ENCODE peak calls at places on chromosomes 12 and 14, in five cellular contexts. One of them, this sample, is unnamed.

GRCh38 chr14:35333347-35333730 is 41.2 kb downstream of the PSMA6 start:
- DNase-seq in HS-5: no peak
- DNase-seq in activated naive CD4-positive, alpha-beta T cell treated with Interleukin-2 at 50 U/mL for 16 hours: no peak
- DNase-seq in HTR-8/SVneo: no peak
- DNase-seq in stimulated activated CD4-positive, alpha-beta T cell treated with anti-CD3 and anti-CD28 coated beads, Interleukin-4, amount 100 ng/mL, for 24 hours: no peak
- DNase-seq in this sample: no peak

GRCh38 chr12:60257063-60257462 is 661.2 kb downstream of the SLC16A7 start:
- DNase-seq in HTR-8/SVneo: peak; percentile 33
- DNase-seq in HS-5: peak; percentile 58
- DNase-seq in stimulated activated CD4-positive, alpha-beta T cell treated with anti-CD3 and anti-CD28 coated beads, Interleukin-4, amount 100 ng/mL, for 24 hours: no peak
- DNase-seq in activated naive CD4-positive, alpha-beta T cell treated with Interleukin-2 at 50 U/mL for 16 hours: no peak
- DNase-seq in this sample: no peak

GRCh38 chr12:74725154-74725553 is 187.5 kb downstream of the ATXN7L3B start:
- DNase-seq in HS-5: peak; percentile 59
- DNase-seq in HTR-8/SVneo: peak; percentile 10
- DNase-seq in stimulated activated CD4-positive, alpha-beta T cell treated with anti-CD3 and anti-CD28 coated beads, Interleukin-4, amount 100 ng/mL, for 24 hours: no peak
- DNase-seq in activated naive CD4-positive, alpha-beta T cell treated with Interleukin-2 at 50 U/mL for 16 hours: no peak
- DNase-seq in this sample: no peak

GRCh38 chr12:19894803-19895202 is 455.5 kb downstream of the AEBP2 start:
- DNase-seq in activated naive CD4-positive, alpha-beta T cell treated with Interleukin-2 at 50 U/mL for 16 hours: no peak
- DNase-seq in HS-5: no peak
- DNase-seq in stimulated activated CD4-positive, alpha-beta T cell treated with anti-CD3 and anti-CD28 coated beads, Interleukin-4, amount 100 ng/mL, for 24 hours: peak; percentile 25
- DNase-seq in HTR-8/SVneo: no peak
- DNase-seq in this sample: no peak

GRCh38 chr12:16165506-16165905 is 112.0 kb downstream of the SLC15A5 start:
- DNase-seq in HS-5: peak; percentile 20
- DNase-seq in activated naive CD4-positive, alpha-beta T cell treated with Interleukin-2 at 50 U/mL for 16 hours: no peak
- DNase-seq in stimulated activated CD4-positive, alpha-beta T cell treated with anti-CD3 and anti-CD28 coated beads, Interleukin-4, amount 100 ng/mL, for 24 hours: no peak
- DNase-seq in HTR-8/SVneo: no peak
- DNase-seq in this sample: peak; percentile 50

GRCh38 chr12:90842477-90842876 is 112.5 kb downstream of the CCER1 start:
- DNase-seq in HS-5: no peak
- DNase-seq in stimulated activated CD4-positive, alpha-beta T cell treated with anti-CD3 and anti-CD28 coated beads, Interleukin-4, amount 100 ng/mL, for 24 hours: no peak
- DNase-seq in activated naive CD4-positive, alpha-beta T cell treated with Interleukin-2 at 50 U/mL for 16 hours: no peak
- DNase-seq in HTR-8/SVneo: no peak
- DNase-seq in this sample: no peak

GRCh38 chr14:51463461-51463860 is 188.2 kb upstream of the FRMD6 start:
- DNase-seq in stimulated activated CD4-positive, alpha-beta T cell treated with anti-CD3 and anti-CD28 coated beads, Interleukin-4, amount 100 ng/mL, for 24 hours: no peak
- DNase-seq in HS-5: no peak
- DNase-seq in HTR-8/SVneo: no peak
- DNase-seq in activated naive CD4-positive, alpha-beta T cell treated with Interleukin-2 at 50 U/mL for 16 hours: no peak
- DNase-seq in this sample: no peak

GRCh38 chr14:94754391-94754942 is 15.4 kb downstream of the GSC start:
- DNase-seq in stimulated activated CD4-positive, alpha-beta T cell treated with anti-CD3 and anti-CD28 coated beads, Interleukin-4, amount 100 ng/mL, for 24 hours: no peak
- DNase-seq in activated naive CD4-positive, alpha-beta T cell treated with Interleukin-2 at 50 U/mL for 16 hours: no peak
- DNase-seq in HS-5: no peak
- DNase-seq in HTR-8/SVneo: no peak
- DNase-seq in this sample: no peak

GRCh38 chr12:45284096-45284901 is 68.4 kb downstream of the ANO6 start:
- DNase-seq in activated naive CD4-positive, alpha-beta T cell treated with Interleukin-2 at 50 U/mL for 16 hours: no peak
- DNase-seq in HS-5: no peak
- DNase-seq in HTR-8/SVneo: peak; percentile 50
- DNase-seq in stimulated activated CD4-positive, alpha-beta T cell treated with anti-CD3 and anti-CD28 coated beads, Interleukin-4, amount 100 ng/mL, for 24 hours: no peak
- DNase-seq in this sample: peak; percentile 64

GRCh38 chr14:35878272-35879140 is 52.4 kb downstream of the BRMS1L start:
- DNase-seq in HS-5: peak; percentile 82
- DNase-seq in HTR-8/SVneo: peak; percentile 75
- DNase-seq in activated naive CD4-positive, alpha-beta T cell treated with Interleukin-2 at 50 U/mL for 16 hours: no peak
- DNase-seq in stimulated activated CD4-positive, alpha-beta T cell treated with anti-CD3 and anti-CD28 coated beads, Interleukin-4, amount 100 ng/mL, for 24 hours: no peak
- DNase-seq in this sample: peak; percentile 33

GRCh38 chr14:51219473-51220448 is 20.3 kb upstream of the TMX1 start:
- DNase-seq in HTR-8/SVneo: no peak
- DNase-seq in stimulated activated CD4-positive, alpha-beta T cell treated with anti-CD3 and anti-CD28 coated beads, Interleukin-4, amount 100 ng/mL, for 24 hours: no peak
- DNase-seq in HS-5: no peak
- DNase-seq in activated naive CD4-positive, alpha-beta T cell treated with Interleukin-2 at 50 U/mL for 16 hours: no peak
- DNase-seq in this sample: peak; percentile 6

GRCh38 chr12:89710873-89711179 is 2.2 kb upstream of the ATP2B1 start:
- DNase-seq in HS-5: no peak
- DNase-seq in activated naive CD4-positive, alpha-beta T cell treated with Interleukin-2 at 50 U/mL for 16 hours: no peak
- DNase-seq in HTR-8/SVneo: no peak
- DNase-seq in stimulated activated CD4-positive, alpha-beta T cell treated with anti-CD3 and anti-CD28 coated beads, Interleukin-4, amount 100 ng/mL, for 24 hours: no peak
- DNase-seq in this sample: no peak

GRCh38 chr12:52907092-52907810 is 2.4 kb upstream of the KRT8 start:
- DNase-seq in activated naive CD4-positive, alpha-beta T cell treated with Interleukin-2 at 50 U/mL for 16 hours: no peak
- DNase-seq in stimulated activated CD4-positive, alpha-beta T cell treated with anti-CD3 and anti-CD28 coated beads, Interleukin-4, amount 100 ng/mL, for 24 hours: no peak
- DNase-seq in HTR-8/SVneo: no peak
- DNase-seq in HS-5: no peak
- DNase-seq in this sample: peak; percentile 94

GRCh38 chr12:132717531-132718387 is 7.1 kb downstream of the PGAM5 start:
- DNase-seq in activated naive CD4-positive, alpha-beta T cell treated with Interleukin-2 at 50 U/mL for 16 hours: no peak
- DNase-seq in stimulated activated CD4-positive, alpha-beta T cell treated with anti-CD3 and anti-CD28 coated beads, Interleukin-4, amount 100 ng/mL, for 24 hours: no peak
- DNase-seq in HTR-8/SVneo: no peak
- DNase-seq in HS-5: no peak
- DNase-seq in this sample: no peak

GRCh38 chr12:121697093-121697698 is 15.4 kb upstream of the TMEM120B start:
- DNase-seq in stimulated activated CD4-positive, alpha-beta T cell treated with anti-CD3 and anti-CD28 coated beads, Interleukin-4, amount 100 ng/mL, for 24 hours: peak; percentile 53
- DNase-seq in HTR-8/SVneo: peak; percentile 61
- DNase-seq in HS-5: no peak
- DNase-seq in activated naive CD4-positive, alpha-beta T cell treated with Interleukin-2 at 50 U/mL for 16 hours: no peak
- DNase-seq in this sample: peak; percentile 67

GRCh38 chr14:23550131-23550826 is 1.3 kb downstream of the ZFHX2 start:
- DNase-seq in HTR-8/SVneo: no peak
- DNase-seq in HS-5: no peak
- DNase-seq in activated naive CD4-positive, alpha-beta T cell treated with Interleukin-2 at 50 U/mL for 16 hours: no peak
- DNase-seq in stimulated activated CD4-positive, alpha-beta T cell treated with anti-CD3 and anti-CD28 coated beads, Interleukin-4, amount 100 ng/mL, for 24 hours: no peak
- DNase-seq in this sample: no peak

GRCh38 chr14:72097173-72097783 is 165.0 kb downstream of the RGS6 start:
- DNase-seq in activated naive CD4-positive, alpha-beta T cell treated with Interleukin-2 at 50 U/mL for 16 hours: no peak
- DNase-seq in HTR-8/SVneo: no peak
- DNase-seq in stimulated activated CD4-positive, alpha-beta T cell treated with anti-CD3 and anti-CD28 coated beads, Interleukin-4, amount 100 ng/mL, for 24 hours: no peak
- DNase-seq in HS-5: no peak
- DNase-seq in this sample: no peak